ENCODE peak calls at places on chromosomes 4 and X, in four cellular contexts. Y is HCT116, K is OCI-LY7, O is PC-9. S is an unnamed sample.

GRCh38 chr4:27084685-27085356 is 224.2 kb downstream of the STIM2 start:
- DNase-seq in K (no peak), O (no peak), Y (no peak), S (peak; percentile 38)

GRCh38 chrX:75067931-75068330 is 88.2 kb downstream of the ABCB7 start:
- DNase-seq in O (no peak), K (no peak), Y (no peak), S (no peak)

GRCh38 chr4:162644346-162644745 is 480.5 kb upstream of the FSTL5 start:
- DNase-seq in Y (no peak), O (no peak), K (no peak), S (no peak)

GRCh38 chr4:57154926-57155325 is 44.7 kb upstream of the IGFBP7 start:
- DNase-seq in K (no peak), O (no peak), Y (no peak), S (no peak)

GRCh38 chr4:2341261-2341841 is 77.1 kb downstream of the ZFYVE28 start:
- DNase-seq in O (no peak), K (no peak), Y (no peak), S (peak; percentile 6)

GRCh38 chr4:8319731-8320385 is 50.3 kb downstream of the HTRA3 start:
- DNase-seq in Y (no peak), K (no peak), O (no peak), S (no peak)

GRCh38 chr4:181566490-181566889 is 676.7 kb upstream of the TENM3 start:
- DNase-seq in K (no peak), O (no peak), Y (no peak), S (peak; percentile 15)

GRCh38 chr4:143375326-143376073 is 38.8 kb downstream of the GAB1 start:
- DNase-seq in K (peak; percentile 86), Y (peak; percentile 6), O (no peak), S (no peak)

GRCh38 chrX:32572644-32573043 is 638.7 kb downstream of the DMD start:
- DNase-seq in K (no peak), O (no peak), Y (no peak), S (no peak)

GRCh38 chrX:32571579-32571978 is 639.8 kb downstream of the DMD start:
- DNase-seq in Y (no peak), O (no peak), K (no peak), S (no peak)

GRCh38 chrX:32582729-32583128 is 628.6 kb downstream of the DMD start:
- DNase-seq in O (no peak), Y (no peak), K (no peak), S (no peak)

GRCh38 chrX:32576885-32577284 is 634.5 kb downstream of the DMD start:
- DNase-seq in O (no peak), K (no peak), Y (no peak), S (no peak)
- H3K27ac ChIP-seq in O (no peak overlapping the region), K (no peak overlapping the region), Y (no peak overlapping the region), S (no peak overlapping the region)

GRCh38 chrX:108468486-108468885 is 28.8 kb downstream of the COL4A5 start:
- DNase-seq in Y (no peak), K (no peak), O (no peak), S (no peak)

GRCh38 chrX:108464604-108465003 is 25.0 kb downstream of the COL4A5 start:
- DNase-seq in K (no peak), Y (no peak), O (no peak), S (no peak)
- H3K9me2 ChIP-seq in K (no peaks in the 10 kb centered on the region), Y (no peaks in the 10 kb centered on the region), O (peaks cover 5% of the 10 kb centered on the region), S (no peaks in the 10 kb centered on the region)

DNA sequence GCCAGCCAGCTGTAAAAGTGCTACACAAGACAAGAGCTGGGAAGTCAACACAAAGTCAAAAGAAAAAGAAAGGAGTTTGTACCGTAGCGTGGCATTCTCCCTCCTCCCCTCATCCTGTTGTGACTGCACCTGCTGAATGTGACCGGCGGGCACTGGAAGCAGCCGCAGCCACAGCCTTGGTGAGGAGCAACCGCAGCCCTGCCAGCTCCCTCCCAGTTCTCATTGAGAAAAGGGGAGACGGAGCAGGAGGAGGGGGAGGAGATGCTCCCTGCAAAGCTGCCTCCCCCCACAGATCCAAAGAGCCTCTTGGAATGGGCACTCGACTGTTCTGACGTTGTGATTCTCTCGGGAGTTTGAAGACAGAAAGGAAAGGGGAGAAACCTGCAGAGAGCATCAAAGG is 429.9 kb downstream of the MAPK10 start:
- DNase-seq in O (no peak), K (no peak), Y (no peak), S (peak; percentile 40)
- H3K27ac ChIP-seq in O (no peak overlapping the region), K (no peak overlapping the region), Y (no peak overlapping the region), S (peak overlapping the region; percentile 31)

GRCh38 chr4:38326499-38326898 is 337.5 kb upstream of the KLF3 start:
- DNase-seq in K (no peak), Y (no peak), O (no peak), S (no peak)
- H3K9me2 ChIP-seq in K (no peaks in the 10 kb centered on the region), Y (no peaks in the 10 kb centered on the region), O (no peaks in the 10 kb centered on the region), S (no peaks in the 10 kb centered on the region)

DNA sequence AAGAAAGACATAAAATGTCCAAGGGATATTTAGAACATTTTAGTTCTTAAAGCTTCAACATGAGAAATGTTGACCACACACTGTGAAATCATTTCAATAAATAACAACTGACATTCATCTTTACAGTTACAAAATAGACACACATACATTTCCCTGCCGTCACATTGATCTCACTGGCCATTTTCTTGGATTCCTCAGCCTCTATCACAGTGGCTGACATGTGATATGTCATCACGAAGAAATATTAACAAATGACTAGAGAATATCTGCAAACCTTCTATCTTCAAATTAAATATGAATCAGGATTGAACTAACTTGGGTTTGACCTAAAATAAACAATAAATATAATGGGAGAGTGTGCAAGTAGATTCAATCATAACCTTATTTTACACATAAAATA is 1.8 kb downstream of the CXCL2 start:
- DNase-seq in K (no peak), Y (no peak), O (no peak), S (no peak)
- H3K27ac ChIP-seq in K (no peak overlapping the region), Y (no peak overlapping the region), O (no peak overlapping the region), S (peak overlapping the region; percentile 97)

GRCh38 chr4:148435654-148436406 is 6.4 kb downstream of the NR3C2 start:
- DNase-seq in O (no peak), K (no peak), Y (no peak), S (no peak)

GRCh38 chr4:148426643-148427042 is 15.6 kb downstream of the NR3C2 start:
- DNase-seq in Y (no peak), K (no peak), O (no peak), S (no peak)

GRCh38 chr4:148430847-148431246 is 11.4 kb downstream of the NR3C2 start:
- DNase-seq in Y (no peak), O (no peak), K (no peak), S (no peak)

GRCh38 chr4:148434075-148434773 is 8.0 kb downstream of the NR3C2 start:
- DNase-seq in K (no peak), O (no peak), Y (no peak), S (no peak)

DNA sequence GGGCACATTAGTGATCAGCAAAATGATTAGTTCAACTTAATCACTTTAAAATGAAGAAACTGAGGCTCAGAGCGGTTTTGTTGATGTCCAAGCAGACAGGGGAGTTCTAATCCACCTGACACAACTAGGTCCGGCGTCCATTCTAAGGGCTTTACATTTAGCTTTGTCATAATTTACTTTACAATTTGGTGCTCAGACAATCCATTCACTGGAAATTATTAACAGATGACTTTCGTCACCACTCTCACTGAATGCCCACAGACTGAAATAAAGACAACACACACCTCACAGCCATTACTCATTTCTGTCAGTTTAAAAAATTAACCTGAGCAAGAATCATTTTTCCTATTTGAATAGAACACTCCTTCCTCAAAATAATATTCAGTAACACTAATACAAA is 10.8 kb downstream of the NR3C2 start:
- DNase-seq in Y (no peak), O (no peak), K (no peak), S (peak; percentile 32)
- H3K9me2 ChIP-seq in Y (no peaks in the 10 kb centered on the region), O (no peaks in the 10 kb centered on the region), K (no peaks in the 10 kb centered on the region), S (no peaks in the 10 kb centered on the region)

DNA sequence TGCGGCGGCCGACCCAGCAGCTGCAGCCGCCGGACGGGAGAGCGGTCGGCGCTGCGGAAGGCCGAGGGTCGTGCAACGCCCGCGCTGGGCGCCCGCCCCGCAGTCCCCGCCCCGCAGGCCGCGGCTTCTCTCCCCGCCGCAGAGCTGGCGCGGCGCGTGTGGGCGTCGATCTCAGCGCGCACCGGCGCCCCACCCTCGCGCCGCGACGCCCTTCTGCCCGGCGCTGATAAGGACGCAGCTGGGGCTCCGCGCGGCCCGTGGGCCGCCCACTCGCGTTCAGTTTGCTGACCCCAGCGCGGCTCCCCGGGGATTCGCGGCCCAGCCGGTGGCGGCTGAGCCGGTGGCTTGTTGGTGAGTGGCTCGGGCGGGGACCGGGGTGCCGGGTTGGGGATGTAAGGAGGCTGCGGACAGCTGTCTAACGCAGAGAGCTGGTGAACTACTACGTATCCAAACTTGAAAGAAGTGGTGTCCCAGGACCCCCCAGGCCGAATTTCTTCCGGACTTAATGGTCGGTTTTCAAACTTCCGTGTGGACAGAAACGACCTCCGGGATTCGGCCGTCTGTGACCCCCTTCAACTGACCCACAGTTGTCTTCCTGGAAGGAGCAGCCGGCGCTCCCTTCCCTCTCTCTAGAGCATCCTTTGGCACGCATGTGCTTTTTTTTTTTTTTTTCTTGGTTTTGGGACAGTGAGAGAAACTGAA is 1.6 kb downstream of the FHDC1 start:
- DNase-seq in K (no peak), Y (no peak), O (peak; percentile 39), S (peak; percentile 77)
- H3K27ac ChIP-seq in K (no peak overlapping the region), Y (no peak overlapping the region), O (no peak overlapping the region), S (peak overlapping the region; percentile 21)

S was measured in hepatocyte.